ENCODE peak calls at places on chromosome 7, in eight cellular contexts. N is GM12865, S is fibroblast of the aortic adventitia, J is fibroblast of lung, X is Panc1, G is cardiac fibroblast, L is BE2C, D is cardiac muscle cell. K is an unnamed sample.

GRCh38 chr7:148575640-148576411 is 14.7 kb upstream of the C7orf33 start:
- DNase-seq in N (peak), S (peak), J (peak), X (peak), G (peak), L (peak), D (peak), K (peak)

GRCh38 chr7:30366606-30367005 is 82.2 kb downstream of the ZNRF2 start:
- DNase-seq in N (no peak), S (peak), J (peak), X (no peak), G (peak), L (no peak), D (peak), K (no peak)

GRCh38 chr7:9498303-9498702 is 1064.9 kb downstream of the NXPH1 start:
- DNase-seq in N (no peak), S (no peak), J (no peak), X (no peak), G (no peak), L (no peak), D (no peak), K (peak)

GRCh38 chr7:53596230-53596629 is 560.8 kb downstream of the POM121L12 start:
- DNase-seq in N (no peak), S (no peak), J (peak), X (no peak), G (peak), L (peak), D (no peak), K (no peak)

GRCh38 chr7:79862447-79862846 is 272.2 kb upstream of the GNAI1 start:
- DNase-seq in N (no peak), S (no peak), J (no peak), X (no peak), G (no peak), L (no peak), D (no peak), K (no peak)

GRCh38 chr7:71626206-71626605 is 494.3 kb downstream of the GALNT17 start:
- DNase-seq in N (no peak), S (no peak), J (peak), X (no peak), G (peak), L (no peak), D (peak), K (no peak)

GRCh38 chr7:149866817-149867447 is 6.8 kb upstream of the ATP6V0E2 start:
- DNase-seq in N (no peak), S (peak), J (peak), X (no peak), G (peak), L (no peak), D (peak), K (no peak)

GRCh38 chr7:105860793-105861192 is 15.6 kb downstream of the ATXN7L1 start:
- DNase-seq in N (no peak), S (no peak), J (no peak), X (no peak), G (no peak), L (no peak), D (no peak), K (no peak)

GRCh38 chr7:153401795-153402720 is 642.5 kb downstream of the ACTR3B start:
- DNase-seq in N (no peak), S (no peak), J (no peak), X (no peak), G (no peak), L (no peak), D (no peak), K (no peak)

GRCh38 chr7:71538210-71538609 is 406.3 kb downstream of the GALNT17 start:
- DNase-seq in N (no peak), S (no peak), J (no peak), X (no peak), G (no peak), L (peak), D (no peak), K (no peak)

GRCh38 chr7:75931676-75932075 is 16.7 kb downstream of the POR start:
- DNase-seq in N (no peak), S (no peak), J (peak), X (no peak), G (no peak), L (no peak), D (no peak), K (no peak)

GRCh38 chr7:26534649-26535482 is 243.2 kb downstream of the SNX10 start:
- DNase-seq in N (no peak), S (no peak), J (no peak), X (no peak), G (no peak), L (no peak), D (no peak), K (no peak)

GRCh38 chr7:136412952-136413351 is 435.8 kb upstream of the MTPN start:
- DNase-seq in N (no peak), S (no peak), J (no peak), X (no peak), G (no peak), L (no peak), D (no peak), K (no peak)

GRCh38 chr7:111744501-111745155 is 182.3 kb upstream of the IMMP2L start:
- DNase-seq in N (no peak), S (peak), J (peak), X (no peak), G (peak), L (no peak), D (peak), K (no peak)

GRCh38 chr7:50302486-50303081 is 1.9 kb upstream of the IKZF1 start:
- DNase-seq in N (no peak), S (no peak), J (no peak), X (no peak), G (no peak), L (no peak), D (no peak), K (no peak)

GRCh38 chr7:138797715-138798320 is at the start of the genes ATP6V0A4 and TMEM213:
- DNase-seq in N (no peak), S (no peak), J (no peak), X (no peak), G (no peak), L (no peak), D (no peak), K (no peak)

GRCh38 chr7:95141755-95142154 is 182.6 kb downstream of the PON1 start:
- DNase-seq in N (no peak), S (no peak), J (peak), X (no peak), G (peak), L (no peak), D (peak), K (no peak)

GRCh38 chr7:154953006-154953684 is 49.8 kb downstream of the PAXIP1 start:
- DNase-seq in N (peak), S (peak), J (peak), X (peak), G (peak), L (peak), D (peak), K (peak)

GRCh38 chr7:148437043-148437442 is 153.5 kb upstream of the C7orf33 start:
- DNase-seq in N (no peak), S (no peak), J (no peak), X (no peak), G (no peak), L (no peak), D (no peak), K (no peak)

GRCh38 chr7:110590415-110590814 is 500.5 kb upstream of the LRRN3 start:
- DNase-seq in N (peak), S (no peak), J (no peak), X (no peak), G (no peak), L (no peak), D (no peak), K (no peak)
- TF ChIP-seq CTCF in N (no peak), S (no peak), J (no peak), X (no peak), G (no peak), L (no peak), D (no peak), K (no peak)

DNA sequence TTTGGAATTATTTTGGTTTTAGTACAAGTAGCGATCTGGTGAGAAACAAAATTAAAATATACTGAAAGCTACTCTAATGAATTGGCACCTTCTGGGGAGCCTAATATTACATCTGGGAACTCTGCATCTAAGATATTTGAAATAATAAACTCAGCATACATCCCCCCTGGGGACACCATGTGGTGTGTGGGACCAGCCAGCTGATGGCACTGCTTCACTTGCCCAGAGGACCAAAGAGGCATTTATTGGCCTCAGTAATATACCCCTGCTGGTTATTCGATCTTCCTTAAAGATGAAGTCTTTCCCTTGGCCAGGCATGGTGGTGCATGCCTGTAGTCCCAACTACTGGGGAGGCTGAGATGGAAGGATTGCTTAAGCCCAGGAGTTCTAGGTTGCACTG is 195.1 kb upstream of the AUTS2 start:
- DNase-seq in N (peak), S (no peak), J (no peak), X (no peak), G (no peak), L (peak), D (peak), K (peak)
- TF ChIP-seq CTCF in N (peak), S (no peak), J (no peak), X (no peak), G (no peak), L (peak), D (no peak), K (peak)

GRCh38 chr7:83001362-83002040 is 161.2 kb downstream of the PCLO start:
- DNase-seq in N (no peak), S (no peak), J (peak), X (no peak), G (peak), L (no peak), D (no peak), K (no peak)

GRCh38 chr7:83005410-83005809 is 157.3 kb downstream of the PCLO start:
- DNase-seq in N (peak), S (peak), J (peak), X (no peak), G (peak), L (peak), D (peak), K (no peak)
- TF ChIP-seq CTCF in N (no peak), S (peak), J (no peak), X (no peak), G (peak), L (peak), D (peak), K (no peak)

GRCh38 chr7:33459340-33459751 is 330.0 kb downstream of the BBS9 start:
- DNase-seq in N (peak), S (peak), J (peak), X (peak), G (peak), L (peak), D (peak), K (no peak)
- TF ChIP-seq CTCF in N (peak), S (peak), J (peak), X (peak), G (peak), L (peak), D (peak), K (no peak)

DNA sequence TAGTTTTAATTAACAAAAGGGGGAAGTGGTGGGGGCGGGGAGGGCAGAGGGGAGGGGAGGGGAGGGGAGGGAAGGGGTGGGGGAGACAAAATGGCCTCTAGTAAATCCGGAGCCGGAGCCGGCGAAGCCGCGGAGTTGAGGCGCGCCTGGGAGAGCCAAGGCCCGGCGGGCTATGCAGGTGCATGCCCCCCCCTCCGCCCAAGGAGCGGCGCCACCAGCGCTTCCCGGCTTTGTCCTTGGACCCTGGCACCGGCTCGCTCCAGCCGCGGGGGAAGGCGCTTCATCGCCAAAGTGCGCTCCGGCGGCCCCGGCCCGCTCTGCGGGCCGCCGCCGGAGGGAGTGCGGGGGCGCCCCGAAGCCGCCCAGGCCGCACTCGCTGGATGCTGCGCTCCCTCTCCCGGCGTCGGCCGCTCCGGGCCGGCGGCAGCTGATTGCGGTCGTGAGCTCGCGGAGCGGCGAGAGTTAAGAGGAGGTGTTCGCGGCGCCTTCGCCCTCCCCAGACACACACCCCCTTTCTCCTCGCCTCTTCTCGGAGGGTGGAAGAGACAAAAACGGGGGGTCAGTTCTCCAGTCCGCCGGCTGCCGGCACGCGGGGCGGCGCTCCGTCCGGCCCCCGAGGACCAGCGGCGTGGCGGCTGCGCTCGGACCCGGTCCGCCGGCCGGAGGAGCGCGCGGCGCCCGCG is at the start of gene LRRC4:
- DNase-seq in N (peak), S (peak), J (peak), X (no peak), G (peak), L (peak), D (peak), K (peak)
- TF ChIP-seq CTCF in N (no peak), S (no peak), J (no peak), X (no peak), G (no peak), L (peak), D (peak), K (no peak)

DNA sequence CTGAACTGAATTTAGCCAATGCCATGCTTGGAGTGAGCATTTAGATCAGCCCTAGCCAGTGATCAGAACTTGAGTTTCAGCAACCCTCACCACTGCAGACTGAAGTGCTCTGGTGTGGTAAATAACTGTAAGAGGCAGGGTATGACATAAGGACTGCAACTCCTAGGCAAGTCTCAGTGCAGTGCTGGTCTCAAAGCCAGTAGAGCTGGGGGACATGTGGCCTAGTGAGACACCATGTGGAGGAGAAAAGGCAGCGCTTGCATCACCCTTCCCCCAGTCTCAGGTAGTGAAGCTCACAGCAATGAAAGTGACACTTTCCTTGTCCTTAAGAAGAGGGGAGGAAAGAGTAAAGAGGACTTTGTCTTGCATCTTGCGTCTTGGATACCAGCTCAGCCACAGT is 386.8 kb upstream of the POT1 start:
- DNase-seq in N (peak), S (no peak), J (peak), X (peak), G (peak), L (peak), D (peak), K (no peak)
- TF ChIP-seq CTCF in N (no peak), S (no peak), J (no peak), X (peak), G (no peak), L (peak), D (no peak), K (no peak)

GRCh38 chr7:16913643-16914042 is 31.9 kb upstream of the AGR3 start:
- DNase-seq in N (no peak), S (no peak), J (no peak), X (no peak), G (no peak), L (no peak), D (no peak), K (no peak)

GRCh38 chr7:16916111-16916639 is 34.4 kb upstream of the AGR3 start:
- DNase-seq in N (no peak), S (peak), J (peak), X (no peak), G (peak), L (no peak), D (peak), K (no peak)

GRCh38 chr7:16914771-16915170 is 33.0 kb upstream of the AGR3 start:
- DNase-seq in N (no peak), S (no peak), J (peak), X (no peak), G (peak), L (no peak), D (no peak), K (no peak)

GRCh38 chr7:16916733-16917132 is 35.0 kb upstream of the AGR3 start:
- DNase-seq in N (no peak), S (no peak), J (no peak), X (no peak), G (no peak), L (no peak), D (no peak), K (no peak)

DNA sequence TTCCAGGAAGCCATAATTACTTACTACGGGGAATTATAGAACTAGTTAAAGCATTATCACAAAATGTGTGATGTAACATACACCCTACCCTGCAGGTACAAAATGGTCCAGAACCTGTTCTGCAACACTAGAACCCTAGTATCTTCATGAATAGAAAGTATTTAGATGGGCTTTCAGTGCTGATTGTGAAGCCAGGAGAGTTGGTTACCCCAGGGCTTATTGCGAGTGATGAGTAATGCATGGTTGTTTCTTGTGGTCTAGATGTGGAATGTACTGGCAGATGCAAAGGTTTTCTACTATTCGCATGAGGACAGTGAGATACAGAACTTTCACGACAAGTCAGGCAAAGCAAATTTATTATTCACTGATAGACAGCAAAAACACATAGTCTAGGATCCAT is 33.6 kb upstream of the AGR3 start:
- DNase-seq in N (no peak), S (peak), J (peak), X (no peak), G (peak), L (no peak), D (peak), K (no peak)
- TF ChIP-seq CTCF in N (no peak), S (no peak), J (no peak), X (no peak), G (no peak), L (no peak), D (no peak), K (no peak)

GRCh38 chr7:23533160-23533559 is 1.4 kb upstream of the TRA2A start:
- DNase-seq in N (no peak), S (no peak), J (no peak), X (no peak), G (no peak), L (no peak), D (no peak), K (no peak)
- TF ChIP-seq CTCF in N (no peak), S (no peak), J (no peak), X (no peak), G (no peak), L (no peak), D (no peak), K (no peak)

GRCh38 chr7:84247591-84247990 is 53.0 kb upstream of the SEMA3A start:
- DNase-seq in N (peak), S (peak), J (peak), X (no peak), G (peak), L (no peak), D (no peak), K (no peak)
- TF ChIP-seq CTCF in N (no peak), S (peak), J (no peak), X (no peak), G (peak), L (no peak), D (no peak), K (no peak)

K was measured in GM13976.